ENCODE peak calls at places on chromosomes 4 and X, in seven cellular contexts. I is HepG2, W is SK-N-SH, F is K562, T is GM12891, M is GM12878, L is H1. G is an unnamed sample.

GRCh38 chr4:158630893-158631292 is 40.8 kb downstream of the C4orf46 start:
- DNase-seq in W (no peak), M (no peak), L (no peak), I (no peak), T (no peak), F (no peak), G (no peak)

GRCh38 chr4:73603307-73603710 is 16.9 kb downstream of the RASSF6 start:
- DNase-seq in I (peak; percentile 88), T (no peak), M (no peak), W (no peak), F (no peak), L (no peak), G (no peak)

GRCh38 chr4:75781328-75781727 is 57.0 kb downstream of the USO1 start:
- DNase-seq in M (no peak), W (no peak), T (no peak), F (no peak), L (no peak), I (no peak), G (no peak)

GRCh38 chrX:9578083-9578779 is 113.4 kb downstream of the TBL1X start:
- DNase-seq in T (no peak), F (no peak), M (no peak), L (no peak), W (peak; percentile 58), I (no peak), G (no peak)

GRCh38 chrX:97131886-97132285 is 248.2 kb downstream of the RPA4 start:
- DNase-seq in M (no peak), W (no peak), F (no peak), L (no peak), T (no peak), I (no peak), G (no peak)

GRCh38 chr4:60962286-60962685 is 237.8 kb upstream of the ADGRL3 start:
- DNase-seq in T (no peak), F (no peak), W (no peak), I (no peak), L (no peak), M (no peak), G (no peak)

GRCh38 chr4:153267013-153267412 is 62.8 kb downstream of the TRIM2 start:
- DNase-seq in M (no peak), T (no peak), L (no peak), I (no peak), W (no peak), F (no peak), G (no peak)

GRCh38 chr4:68864438-68865177 is 48.8 kb downstream of the UGT2B10 start:
- DNase-seq in L (no peak), F (peak; percentile 57), W (no peak), I (peak; percentile 92), T (no peak), M (no peak), G (no peak)

GRCh38 chr4:108651068-108651794 is 832 bp downstream of the OSTC start:
- DNase-seq in F (peak; percentile 33), T (no peak), L (no peak), I (peak; percentile 60), M (no peak), W (peak; percentile 22), G (no peak)

GRCh38 chr4:107655289-107655688 is 64.7 kb downstream of the PAPSS1 start:
- DNase-seq in T (no peak), W (no peak), I (no peak), M (no peak), L (no peak), F (no peak), G (no peak)

GRCh38 chrX:47178337-47178736 is 15.3 kb upstream of the UBA1 start:
- DNase-seq in F (no peak), M (no peak), I (no peak), T (no peak), L (no peak), W (no peak), G (no peak)

GRCh38 chr4:38902695-38903094 is 35.1 kb downstream of the FAM114A1 start:
- DNase-seq in W (peak; percentile 52), L (no peak), M (no peak), F (no peak), T (no peak), I (peak; percentile 27), G (no peak)

GRCh38 chr4:154049457-154050181 is 260.7 kb upstream of the SFRP2 start:
- DNase-seq in T (no peak), I (peak; percentile 9), M (no peak), L (peak; percentile 65), W (peak; percentile 39), F (peak; percentile 14), G (no peak)

GRCh38 chrX:17375361-17375630 is 296 bp downstream of the NHS start:
- DNase-seq in M (no peak), L (no peak), F (no peak), T (no peak), I (no peak), W (no peak), G (no peak)

GRCh38 chr4:110597582-110597981 is 25.3 kb downstream of the PITX2 start:
- DNase-seq in M (no peak), T (no peak), F (no peak), I (no peak), L (no peak), W (no peak), G (no peak)

GRCh38 chr4:5215321-5215720 is 164.0 kb downstream of the STK32B start:
- DNase-seq in L (no peak), W (no peak), I (no peak), M (no peak), T (no peak), F (no peak), G (no peak)

GRCh38 chr4:139526928-139527327 is 29.1 kb downstream of the SETD7 start:
- DNase-seq in T (no peak), I (no peak), F (no peak), M (no peak), W (no peak), L (no peak), G (no peak)

GRCh38 chr4:11625206-11625605 is 196.5 kb upstream of the HS3ST1 start:
- DNase-seq in F (no peak), M (no peak), L (no peak), T (no peak), W (no peak), I (no peak), G (no peak)

GRCh38 chrX:39725114-39725513 is 372.6 kb downstream of the BCOR start:
- DNase-seq in T (no peak), L (no peak), W (no peak), F (no peak), M (no peak), I (no peak), G (no peak)

GRCh38 chr4:90542216-90542615 is 415.0 kb downstream of the CCSER1 start:
- DNase-seq in T (no peak), W (no peak), M (no peak), I (no peak), F (no peak), L (no peak), G (no peak)

GRCh38 chr4:22055954-22056353 is 107.4 kb upstream of the KCNIP4 start:
- DNase-seq in F (no peak), T (no peak), W (no peak), L (no peak), M (no peak), I (no peak), G (no peak)

GRCh38 chrX:133985164-133986007 is at the start of gene GPC3:
- DNase-seq in M (no peak), L (peak; percentile 64), T (peak; percentile 19), W (peak; percentile 86), I (peak; percentile 73), F (peak; percentile 84), G (no peak)

GRCh38 chrX:140817943-140818342 is 108.4 kb downstream of the LINC00632 start:
- DNase-seq in L (no peak), M (no peak), T (no peak), W (peak; percentile 19), F (no peak), I (no peak), G (no peak)

GRCh38 chrX:2698604-2699003 is 7.5 kb downstream of the CD99 start:
- DNase-seq in T (no peak), W (no peak), I (no peak), L (no peak), F (no peak), M (no peak), G (no peak)

GRCh38 chr4:170990989-170991589 is 822.1 kb upstream of the GALNTL6 start:
- DNase-seq in I (peak; percentile 23), F (no peak), W (peak; percentile 17), T (no peak), L (peak; percentile 55), M (no peak), G (no peak)

GRCh38 chr4:26061248-26061986 is 147.4 kb downstream of the SMIM20 start:
- DNase-seq in M (no peak), L (peak; percentile 53), I (peak; percentile 6), F (peak; percentile 52), T (no peak), W (peak; percentile 55), G (no peak)

GRCh38 chrX:19839770-19840254 is 47.6 kb downstream of the SH3KBP1 start:
- DNase-seq in T (no peak), W (no peak), L (no peak), I (no peak), M (peak; percentile 64), F (no peak), G (no peak)

GRCh38 chr4:140568507-140569306 is at the start of gene UCP1:
- DNase-seq in L (peak; percentile 74), F (no peak), T (no peak), W (peak; percentile 85), I (peak; percentile 4), M (no peak), G (no peak)
- TF ChIP-seq TAF1 in L (peak; percentile 72), F (no peak), T (no peak), W (no peak), I (no peak), M (no peak), G (no peak)

DNA sequence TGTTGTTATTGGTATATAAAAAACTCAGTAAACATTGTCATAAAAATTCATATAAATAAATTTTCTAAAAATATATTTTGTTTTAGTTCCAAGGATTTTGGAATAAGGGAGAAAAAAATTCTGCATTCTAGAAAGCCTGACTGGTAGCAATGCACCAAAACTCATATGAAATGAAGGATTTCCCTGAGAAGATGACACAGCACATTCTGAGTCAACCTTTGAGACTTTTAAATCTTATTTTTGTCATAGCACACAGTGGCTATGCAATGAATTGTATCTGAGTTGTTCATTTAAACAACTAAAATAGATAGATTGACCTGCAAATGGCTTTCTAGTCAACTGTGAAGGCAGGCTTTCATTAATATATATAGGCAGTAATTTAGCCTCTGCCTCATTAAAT is 239.1 kb upstream of the NEIL3 start:
- DNase-seq in L (no peak), F (no peak), M (no peak), T (no peak), I (no peak), W (no peak), G (no peak)
- TF ChIP-seq TAF1 in L (no peak), F (no peak), M (no peak), T (no peak), I (no peak), W (no peak), G (no peak)

GRCh38 chr4:83208776-83209365 is 75.7 kb downstream of the COQ2 start:
- DNase-seq in T (no peak), W (no peak), L (no peak), F (no peak), I (no peak), M (no peak), G (no peak)
- TF ChIP-seq TAF1 in T (no peak), W (no peak), L (no peak), F (no peak), I (no peak), M (no peak), G (no peak)

DNA sequence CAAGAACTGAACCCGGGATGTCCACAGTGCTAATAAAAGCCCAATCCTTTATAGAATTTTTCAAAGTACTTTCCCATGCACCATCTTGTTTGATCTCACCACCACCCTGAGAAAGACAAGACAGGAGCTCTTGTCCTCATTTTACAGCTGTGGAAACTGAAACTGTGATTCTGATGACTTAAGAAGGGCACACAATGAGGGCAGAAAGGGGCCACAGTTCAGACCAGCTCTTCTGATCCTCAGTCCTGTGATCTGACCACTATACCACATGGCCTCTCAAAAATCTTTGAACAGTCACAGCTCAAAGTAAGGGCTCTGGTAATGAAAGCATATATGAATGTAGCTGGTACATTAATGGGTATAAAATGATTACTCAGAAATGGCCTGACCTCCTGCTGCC is 127.3 kb upstream of the CPEB2 start:
- DNase-seq in I (no peak), L (no peak), F (no peak), M (peak; percentile 57), T (no peak), W (no peak), G (no peak)
- TF ChIP-seq TAF1 in I (no peak), L (no peak), F (no peak), M (no peak), T (no peak), W (no peak), G (no peak)

G was measured in GM12892.